ENCODE peak calls at places on chromosomes 6 and 20, in seven cellular contexts. N is HAP-1, K is HCEC 1CT, E is AG08396, I is HFFc6, X is anterior cingulate cortex, F is right atrium auricular region. L is an unnamed sample.

GRCh38 chr20:44098657-44099056 is 88.3 kb downstream of the JPH2 start:
- DNase-seq in N (no peak), K (no peak), E (no peak), I (no peak), X (no peak), F (no peak), L (no peak)

GRCh38 chr6:4270799-4271198 is 135.4 kb upstream of the ECI2 start:
- DNase-seq in N (no peak), K (peak; percentile 2), E (no peak), I (peak; percentile 28), X (no peak), F (no peak), L (peak; percentile 9)

GRCh38 chr20:42204261-42204660 is 586.1 kb upstream of the CHD6 start:
- DNase-seq in N (no peak), K (no peak), E (no peak), I (no peak), X (no peak), F (no peak), L (no peak)

GRCh38 chr6:34132486-34133185 is 13.3 kb downstream of the GRM4 start:
- DNase-seq in N (peak; percentile 80), K (no peak), E (peak; percentile 61), I (peak; percentile 9), X (no peak), F (no peak), L (peak; percentile 18)

GRCh38 chr6:39426057-39426592 is 103.6 kb upstream of the KCNK16 start:
- DNase-seq in N (peak; percentile 11), K (no peak), E (peak; percentile 16), I (no peak), X (no peak), F (no peak), L (peak; percentile 80)

GRCh38 chr6:296151-297122 is 4.2 kb downstream of the DUSP22 start:
- DNase-seq in N (no peak), K (no peak), E (no peak), I (no peak), X (no peak), F (peak; percentile 70), L (no peak)

GRCh38 chr6:90274481-90275030 is 22.1 kb downstream of the BACH2 start:
- DNase-seq in N (no peak), K (no peak), E (no peak), I (no peak), X (no peak), F (no peak), L (no peak)

GRCh38 chr6:136920216-136920857 is 1.8 kb upstream of the SLC35D3 start:
- DNase-seq in N (no peak), K (no peak), E (no peak), I (no peak), X (no peak), F (no peak), L (no peak)

GRCh38 chr20:5608448-5609161 is 141.6 kb upstream of the SHLD1 start:
- DNase-seq in N (no peak), K (peak; percentile 55), E (no peak), I (peak; percentile 15), X (no peak), F (no peak), L (peak; percentile 68)

GRCh38 chr6:56752009-56752408 is 109.3 kb upstream of the DST start:
- DNase-seq in N (no peak), K (peak; percentile 86), E (no peak), I (peak; percentile 77), X (no peak), F (no peak), L (peak; percentile 63)

GRCh38 chr20:8036771-8037170 is 17.2 kb upstream of the TMX4 start:
- DNase-seq in N (no peak), K (no peak), E (no peak), I (no peak), X (no peak), F (no peak), L (no peak)

GRCh38 chr6:7440476-7440875 is 50.9 kb downstream of the RIOK1 start:
- DNase-seq in N (no peak), K (no peak), E (no peak), I (peak; percentile 24), X (no peak), F (no peak), L (no peak)

GRCh38 chr6:17816921-17817611 is 110.3 kb upstream of the NUP153 start:
- DNase-seq in N (no peak), K (peak; percentile 14), E (no peak), I (peak; percentile 46), X (no peak), F (no peak), L (peak; percentile 45)

GRCh38 chr20:39289316-39289715 is 327.2 kb downstream of the DHX35 start:
- DNase-seq in N (no peak), K (no peak), E (no peak), I (no peak), X (no peak), F (no peak), L (no peak)

GRCh38 chr6:30769088-30769852 is 24.9 kb upstream of the IER3 start:
- DNase-seq in N (peak; percentile 54), K (peak; percentile 99), E (peak; percentile 86), I (peak; percentile 94), X (no peak), F (peak; percentile 76), L (peak; percentile 98)

GRCh38 chr6:166957805-166958076 is 1.4 kb upstream of the RNASET2 start:
- DNase-seq in N (no peak), K (no peak), E (no peak), I (no peak), X (no peak), F (no peak), L (no peak)

GRCh38 chr6:142210606-142211005 is 63.5 kb downstream of the VTA1 start:
- DNase-seq in N (no peak), K (no peak), E (no peak), I (no peak), X (no peak), F (no peak), L (no peak)

GRCh38 chr20:45405566-45406259 is 2.4 kb upstream of the DBNDD2 start:
- DNase-seq in N (peak; percentile 45), K (peak; percentile 9), E (peak; percentile 47), I (no peak), X (no peak), F (no peak), L (peak; percentile 9)